ENCODE peak calls at places on chromosomes 3 and 15, in six cellular contexts. One of them, this sample, is unnamed.

GRCh38 chr3:145798691-145799550 is 362.1 kb downstream of the PLOD2 start:
- DNase-seq in SK-N-DZ: no peak
- DNase-seq in lower lobe of right lung: no peak
- DNase-seq in activated T-helper 1 cell treated with anti-CD3 and anti-CD28 coated beads, Interleukin-2, amount 50 U/mL, for 16 hours: no peak
- DNase-seq in HEK293T: no peak
- DNase-seq in GM20000: no peak
- DNase-seq in this sample: no peak

GRCh38 chr15:25939122-25939521 is 76.0 kb upstream of the ATP10A start:
- DNase-seq in SK-N-DZ: no peak
- DNase-seq in lower lobe of right lung: no peak
- DNase-seq in activated T-helper 1 cell treated with anti-CD3 and anti-CD28 coated beads, Interleukin-2, amount 50 U/mL, for 16 hours: no peak
- DNase-seq in HEK293T: no peak
- DNase-seq in GM20000: peak
- DNase-seq in this sample: no peak

GRCh38 chr15:83854950-83855707 is 201.2 kb downstream of the ADAMTSL3 start:
- DNase-seq in SK-N-DZ: no peak
- DNase-seq in lower lobe of right lung: no peak
- DNase-seq in activated T-helper 1 cell treated with anti-CD3 and anti-CD28 coated beads, Interleukin-2, amount 50 U/mL, for 16 hours: no peak
- DNase-seq in HEK293T: no peak
- DNase-seq in GM20000: no peak
- DNase-seq in this sample: peak

GRCh38 chr15:87639305-87640011 is 617.1 kb downstream of the NTRK3 start:
- DNase-seq in SK-N-DZ: no peak
- DNase-seq in lower lobe of right lung: no peak
- DNase-seq in activated T-helper 1 cell treated with anti-CD3 and anti-CD28 coated beads, Interleukin-2, amount 50 U/mL, for 16 hours: no peak
- DNase-seq in HEK293T: no peak
- DNase-seq in GM20000: no peak
- DNase-seq in this sample: no peak

GRCh38 chr3:100256724-100257123 is 4.1 kb upstream of the TBC1D23 start:
- DNase-seq in SK-N-DZ: peak
- DNase-seq in lower lobe of right lung: no peak
- DNase-seq in activated T-helper 1 cell treated with anti-CD3 and anti-CD28 coated beads, Interleukin-2, amount 50 U/mL, for 16 hours: no peak
- DNase-seq in HEK293T: no peak
- DNase-seq in GM20000: no peak
- DNase-seq in this sample: peak

GRCh38 chr3:45776611-45777010 is 19.7 kb downstream of the SLC6A20 start:
- DNase-seq in SK-N-DZ: no peak
- DNase-seq in lower lobe of right lung: no peak
- DNase-seq in activated T-helper 1 cell treated with anti-CD3 and anti-CD28 coated beads, Interleukin-2, amount 50 U/mL, for 16 hours: no peak
- DNase-seq in HEK293T: no peak
- DNase-seq in GM20000: no peak
- DNase-seq in this sample: no peak

GRCh38 chr3:64238971-64239667 is 13.9 kb upstream of the PRICKLE2 start:
- DNase-seq in SK-N-DZ: peak
- DNase-seq in lower lobe of right lung: peak
- DNase-seq in activated T-helper 1 cell treated with anti-CD3 and anti-CD28 coated beads, Interleukin-2, amount 50 U/mL, for 16 hours: no peak
- DNase-seq in HEK293T: peak
- DNase-seq in GM20000: no peak
- DNase-seq in this sample: peak

GRCh38 chr3:31197941-31198340 is 303.5 kb upstream of the GADL1 start:
- DNase-seq in SK-N-DZ: no peak
- DNase-seq in lower lobe of right lung: no peak
- DNase-seq in activated T-helper 1 cell treated with anti-CD3 and anti-CD28 coated beads, Interleukin-2, amount 50 U/mL, for 16 hours: no peak
- DNase-seq in HEK293T: no peak
- DNase-seq in GM20000: no peak
- DNase-seq in this sample: no peak

GRCh38 chr3:97793415-97794019 is 28.3 kb upstream of the CRYBG3 start:
- DNase-seq in SK-N-DZ: peak
- DNase-seq in lower lobe of right lung: no peak
- DNase-seq in activated T-helper 1 cell treated with anti-CD3 and anti-CD28 coated beads, Interleukin-2, amount 50 U/mL, for 16 hours: no peak
- DNase-seq in HEK293T: peak
- DNase-seq in GM20000: peak
- DNase-seq in this sample: peak

GRCh38 chr3:176941674-176942073 is 255.6 kb downstream of the TBL1XR1 start:
- DNase-seq in SK-N-DZ: no peak
- DNase-seq in lower lobe of right lung: no peak
- DNase-seq in activated T-helper 1 cell treated with anti-CD3 and anti-CD28 coated beads, Interleukin-2, amount 50 U/mL, for 16 hours: no peak
- DNase-seq in HEK293T: no peak
- DNase-seq in GM20000: no peak
- DNase-seq in this sample: no peak

GRCh38 chr3:14773691-14774128 is 45.1 kb upstream of the FGD5 start:
- DNase-seq in SK-N-DZ: no peak
- DNase-seq in lower lobe of right lung: no peak
- DNase-seq in activated T-helper 1 cell treated with anti-CD3 and anti-CD28 coated beads, Interleukin-2, amount 50 U/mL, for 16 hours: no peak
- DNase-seq in HEK293T: no peak
- DNase-seq in GM20000: no peak
- DNase-seq in this sample: no peak

GRCh38 chr3:193040836-193041672 is 123.4 kb upstream of the MB21D2 start:
- DNase-seq in SK-N-DZ: peak
- DNase-seq in lower lobe of right lung: no peak
- DNase-seq in activated T-helper 1 cell treated with anti-CD3 and anti-CD28 coated beads, Interleukin-2, amount 50 U/mL, for 16 hours: no peak
- DNase-seq in HEK293T: no peak
- DNase-seq in GM20000: peak
- DNase-seq in this sample: peak

GRCh38 chr3:143295201-143296080 is 175.9 kb downstream of the CHST2 start:
- DNase-seq in SK-N-DZ: no peak
- DNase-seq in lower lobe of right lung: no peak
- DNase-seq in activated T-helper 1 cell treated with anti-CD3 and anti-CD28 coated beads, Interleukin-2, amount 50 U/mL, for 16 hours: no peak
- DNase-seq in HEK293T: no peak
- DNase-seq in GM20000: no peak
- DNase-seq in this sample: no peak

GRCh38 chr3:99765042-99765942 is 52.4 kb upstream of the CMSS1 start:
- DNase-seq in SK-N-DZ: no peak
- DNase-seq in lower lobe of right lung: no peak
- DNase-seq in activated T-helper 1 cell treated with anti-CD3 and anti-CD28 coated beads, Interleukin-2, amount 50 U/mL, for 16 hours: no peak
- DNase-seq in HEK293T: no peak
- DNase-seq in GM20000: no peak
- DNase-seq in this sample: peak

GRCh38 chr3:177624523-177625495 is 427.5 kb upstream of the TBL1XR1 start:
- DNase-seq in SK-N-DZ: no peak
- DNase-seq in lower lobe of right lung: no peak
- DNase-seq in activated T-helper 1 cell treated with anti-CD3 and anti-CD28 coated beads, Interleukin-2, amount 50 U/mL, for 16 hours: no peak
- DNase-seq in HEK293T: no peak
- DNase-seq in GM20000: no peak
- DNase-seq in this sample: no peak

GRCh38 chr15:76199106-76200082 is 111.9 kb downstream of the ETFA start:
- DNase-seq in SK-N-DZ: no peak
- DNase-seq in lower lobe of right lung: no peak
- DNase-seq in activated T-helper 1 cell treated with anti-CD3 and anti-CD28 coated beads, Interleukin-2, amount 50 U/mL, for 16 hours: no peak
- DNase-seq in HEK293T: no peak
- DNase-seq in GM20000: no peak
- DNase-seq in this sample: peak

GRCh38 chr3:62406945-62407344 is 33.6 kb upstream of the FEZF2 start:
- DNase-seq in SK-N-DZ: no peak
- DNase-seq in lower lobe of right lung: no peak
- DNase-seq in activated T-helper 1 cell treated with anti-CD3 and anti-CD28 coated beads, Interleukin-2, amount 50 U/mL, for 16 hours: no peak
- DNase-seq in HEK293T: no peak
- DNase-seq in GM20000: no peak
- DNase-seq in this sample: no peak

GRCh38 chr3:74592359-74592758 is 22.1 kb downstream of the CNTN3 start:
- DNase-seq in SK-N-DZ: no peak
- DNase-seq in lower lobe of right lung: no peak
- DNase-seq in activated T-helper 1 cell treated with anti-CD3 and anti-CD28 coated beads, Interleukin-2, amount 50 U/mL, for 16 hours: no peak
- DNase-seq in HEK293T: no peak
- DNase-seq in GM20000: no peak
- DNase-seq in this sample: peak

GRCh38 chr3:43995078-43995928 is 246.4 kb upstream of the TOPAZ1 start:
- DNase-seq in SK-N-DZ: peak
- DNase-seq in lower lobe of right lung: peak
- DNase-seq in activated T-helper 1 cell treated with anti-CD3 and anti-CD28 coated beads, Interleukin-2, amount 50 U/mL, for 16 hours: no peak
- DNase-seq in HEK293T: peak
- DNase-seq in GM20000: peak
- DNase-seq in this sample: no peak

GRCh38 chr3:184773341-184774186 is 38.4 kb upstream of the VPS8 start:
- DNase-seq in SK-N-DZ: peak
- DNase-seq in lower lobe of right lung: no peak
- DNase-seq in activated T-helper 1 cell treated with anti-CD3 and anti-CD28 coated beads, Interleukin-2, amount 50 U/mL, for 16 hours: no peak
- DNase-seq in HEK293T: no peak
- DNase-seq in GM20000: no peak
- DNase-seq in this sample: no peak

This sample was measured in IMR-90.